ENCODE peak calls at places on chromosomes 1 and 21, in eight cellular contexts. One of them, this sample, is unnamed.

GRCh38 chr1:21156019-21156418 is 20.7 kb downstream of the EIF4G3 start:
- DNase-seq in HepG2: no peak
- DNase-seq in MCF 10A: no peak
- DNase-seq in psoas muscle: no peak
- DNase-seq in WTC11: no peak
- DNase-seq in GM13977: no peak
- DNase-seq in nephron progenitor cell: no peak
- DNase-seq in neural crest cell: no peak
- DNase-seq in this sample: no peak

GRCh38 chr1:168945870-168946269 is 160.6 kb upstream of the ATP1B1 start:
- DNase-seq in GM13977: no peak
- DNase-seq in nephron progenitor cell: no peak
- DNase-seq in MCF 10A: no peak
- DNase-seq in WTC11: no peak
- DNase-seq in neural crest cell: no peak
- DNase-seq in HepG2: peak; percentile 5
- DNase-seq in psoas muscle: peak; percentile 79
- DNase-seq in this sample: no peak

GRCh38 chr1:89369331-89369730 is 5.5 kb downstream of the GBP6 start:
- DNase-seq in neural crest cell: no peak
- DNase-seq in psoas muscle: no peak
- DNase-seq in GM13977: no peak
- DNase-seq in HepG2: no peak
- DNase-seq in nephron progenitor cell: no peak
- DNase-seq in MCF 10A: no peak
- DNase-seq in WTC11: no peak
- DNase-seq in this sample: no peak

GRCh38 chr1:55937840-55938375 is 641.5 kb downstream of the PLPP3 start:
- DNase-seq in GM13977: no peak
- DNase-seq in WTC11: no peak
- DNase-seq in HepG2: no peak
- DNase-seq in nephron progenitor cell: no peak
- DNase-seq in psoas muscle: no peak
- DNase-seq in neural crest cell: no peak
- DNase-seq in MCF 10A: no peak
- DNase-seq in this sample: no peak

GRCh38 chr1:172322219-172323061 is 98.0 kb upstream of the C1orf105 start:
- DNase-seq in HepG2: no peak
- DNase-seq in nephron progenitor cell: peak; percentile 23
- DNase-seq in WTC11: no peak
- DNase-seq in MCF 10A: peak; percentile 89
- DNase-seq in neural crest cell: no peak
- DNase-seq in psoas muscle: peak; percentile 51
- DNase-seq in GM13977: no peak
- DNase-seq in this sample: no peak

GRCh38 chr1:36384542-36385409 is 948 bp downstream of the STK40 start:
- DNase-seq in WTC11: peak; percentile 72
- DNase-seq in MCF 10A: peak; percentile 59
- DNase-seq in HepG2: peak; percentile 89
- DNase-seq in nephron progenitor cell: peak; percentile 61
- DNase-seq in neural crest cell: no peak
- DNase-seq in psoas muscle: peak; percentile 83
- DNase-seq in GM13977: no peak
- DNase-seq in this sample: peak; percentile 29

GRCh38 chr1:197692965-197693364 is 82.3 kb downstream of the DENND1B start:
- DNase-seq in MCF 10A: peak; percentile 46
- DNase-seq in neural crest cell: no peak
- DNase-seq in psoas muscle: no peak
- DNase-seq in HepG2: peak; percentile 15
- DNase-seq in WTC11: no peak
- DNase-seq in GM13977: no peak
- DNase-seq in nephron progenitor cell: no peak
- DNase-seq in this sample: peak; percentile 15

GRCh38 chr1:16173447-16174260 is 17.8 kb upstream of the EPHA2 start:
- DNase-seq in nephron progenitor cell: no peak
- DNase-seq in GM13977: no peak
- DNase-seq in WTC11: no peak
- DNase-seq in MCF 10A: peak; percentile 89
- DNase-seq in HepG2: no peak
- DNase-seq in psoas muscle: no peak
- DNase-seq in neural crest cell: no peak
- DNase-seq in this sample: no peak

GRCh38 chr1:229221106-229222019 is 49.5 kb upstream of the RAB4A start:
- DNase-seq in GM13977: no peak
- DNase-seq in HepG2: peak; percentile 98
- DNase-seq in psoas muscle: no peak
- DNase-seq in WTC11: no peak
- DNase-seq in neural crest cell: no peak
- DNase-seq in nephron progenitor cell: no peak
- DNase-seq in MCF 10A: peak; percentile 99
- DNase-seq in this sample: no peak

GRCh38 chr1:161725888-161726630 is 4.7 kb downstream of the FCRLB start:
- DNase-seq in neural crest cell: peak; percentile 50
- DNase-seq in MCF 10A: peak; percentile 67
- DNase-seq in WTC11: peak; percentile 42
- DNase-seq in HepG2: peak; percentile 23
- DNase-seq in GM13977: peak; percentile 38
- DNase-seq in nephron progenitor cell: peak; percentile 52
- DNase-seq in psoas muscle: peak; percentile 65
- DNase-seq in this sample: peak; percentile 36

GRCh38 chr1:164560504-164560903 is 1.5 kb downstream of the PBX1 start:
- DNase-seq in HepG2: no peak
- DNase-seq in neural crest cell: no peak
- DNase-seq in nephron progenitor cell: no peak
- DNase-seq in WTC11: no peak
- DNase-seq in GM13977: no peak
- DNase-seq in psoas muscle: no peak
- DNase-seq in MCF 10A: peak; percentile 44
- DNase-seq in this sample: no peak

GRCh38 chr1:155085504-155086181 is 7.0 kb downstream of the EFNA3 start:
- DNase-seq in WTC11: peak; percentile 56
- DNase-seq in neural crest cell: no peak
- DNase-seq in HepG2: no peak
- DNase-seq in MCF 10A: peak; percentile 88
- DNase-seq in GM13977: no peak
- DNase-seq in nephron progenitor cell: peak; percentile 45
- DNase-seq in psoas muscle: peak; percentile 78
- DNase-seq in this sample: peak; percentile 58

GRCh38 chr1:11707621-11708276 is 16.2 kb downstream of the DRAXIN start:
- DNase-seq in WTC11: no peak
- DNase-seq in HepG2: peak; percentile 69
- DNase-seq in neural crest cell: no peak
- DNase-seq in psoas muscle: peak; percentile 63
- DNase-seq in MCF 10A: no peak
- DNase-seq in GM13977: no peak
- DNase-seq in nephron progenitor cell: no peak
- DNase-seq in this sample: no peak

GRCh38 chr1:216314369-216315095 is 108.7 kb downstream of the USH2A start:
- DNase-seq in psoas muscle: no peak
- DNase-seq in MCF 10A: peak; percentile 82
- DNase-seq in nephron progenitor cell: no peak
- DNase-seq in GM13977: no peak
- DNase-seq in HepG2: no peak
- DNase-seq in neural crest cell: no peak
- DNase-seq in WTC11: no peak
- DNase-seq in this sample: no peak

GRCh38 chr1:112807117-112807516 is 92.0 kb upstream of the PPM1J start:
- DNase-seq in neural crest cell: no peak
- DNase-seq in MCF 10A: no peak
- DNase-seq in GM13977: no peak
- DNase-seq in nephron progenitor cell: no peak
- DNase-seq in WTC11: peak; percentile 40
- DNase-seq in HepG2: no peak
- DNase-seq in psoas muscle: no peak
- DNase-seq in this sample: no peak
- TF ChIP-seq CTCF in neural crest cell: no peak
- TF ChIP-seq CTCF in MCF 10A: no peak
- TF ChIP-seq CTCF in GM13977: no peak
- TF ChIP-seq CTCF in nephron progenitor cell: no peak
- TF ChIP-seq CTCF in WTC11: no peak
- TF ChIP-seq CTCF in HepG2: no peak
- TF ChIP-seq CTCF in psoas muscle: no peak
- TF ChIP-seq CTCF in this sample: no peak

DNA sequence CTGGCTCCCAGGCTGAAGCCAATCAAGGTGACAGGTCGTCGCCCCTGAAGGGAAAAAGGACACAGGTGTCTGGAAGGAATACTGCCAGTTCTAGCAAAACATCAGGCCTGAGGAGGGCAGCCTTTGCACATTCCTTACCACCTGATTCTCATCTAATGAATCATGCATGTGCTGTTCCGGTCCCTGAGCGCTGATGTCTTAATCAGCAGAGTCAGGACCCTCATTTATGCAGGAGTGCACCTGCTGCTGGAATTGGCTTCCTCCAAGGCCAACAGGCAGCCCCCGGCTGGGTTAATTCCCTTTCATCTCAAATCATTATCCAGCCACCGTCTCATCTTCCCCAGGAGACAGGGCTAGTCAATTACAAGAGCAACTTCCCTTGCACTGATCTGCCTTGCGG is 62.3 kb downstream of the TMCO4 start:
- DNase-seq in GM13977: no peak
- DNase-seq in psoas muscle: no peak
- DNase-seq in WTC11: no peak
- DNase-seq in nephron progenitor cell: no peak
- DNase-seq in MCF 10A: peak; percentile 50
- DNase-seq in HepG2: no peak
- DNase-seq in neural crest cell: no peak
- DNase-seq in this sample: no peak
- TF ChIP-seq CTCF in GM13977: no peak
- TF ChIP-seq CTCF in psoas muscle: no peak
- TF ChIP-seq CTCF in WTC11: no peak
- TF ChIP-seq CTCF in nephron progenitor cell: no peak
- TF ChIP-seq CTCF in MCF 10A: no peak
- TF ChIP-seq CTCF in HepG2: peak; percentile 14
- TF ChIP-seq CTCF in neural crest cell: no peak
- TF ChIP-seq CTCF in this sample: no peak

DNA sequence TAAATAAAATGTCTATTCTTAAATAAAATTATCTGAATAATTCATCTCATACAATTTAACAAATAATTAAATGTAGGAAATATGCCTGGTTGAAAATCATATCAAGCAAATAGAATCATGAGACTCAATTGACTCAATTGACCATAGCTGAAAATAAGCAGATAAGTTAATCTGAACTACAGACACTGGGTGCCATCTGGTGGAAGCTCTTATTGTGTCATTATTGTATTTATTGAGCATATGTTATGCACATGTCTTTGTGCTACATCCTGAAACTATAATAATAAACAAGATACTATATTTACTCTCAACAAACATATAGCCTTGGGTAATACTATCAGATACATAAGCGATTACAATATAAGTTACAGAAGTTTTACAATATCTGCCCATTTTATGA is 41.0 kb downstream of the BRINP3 start:
- DNase-seq in MCF 10A: peak; percentile 72
- DNase-seq in GM13977: peak; percentile 10
- DNase-seq in psoas muscle: no peak
- DNase-seq in WTC11: no peak
- DNase-seq in neural crest cell: no peak
- DNase-seq in nephron progenitor cell: no peak
- DNase-seq in HepG2: peak; percentile 15
- DNase-seq in this sample: peak; percentile 2
- TF ChIP-seq CTCF in MCF 10A: peak; percentile 69
- TF ChIP-seq CTCF in GM13977: peak; percentile 43
- TF ChIP-seq CTCF in psoas muscle: no peak
- TF ChIP-seq CTCF in WTC11: no peak
- TF ChIP-seq CTCF in neural crest cell: peak; percentile 62
- TF ChIP-seq CTCF in nephron progenitor cell: peak; percentile 15
- TF ChIP-seq CTCF in HepG2: peak; percentile 36
- TF ChIP-seq CTCF in this sample: no peak

DNA sequence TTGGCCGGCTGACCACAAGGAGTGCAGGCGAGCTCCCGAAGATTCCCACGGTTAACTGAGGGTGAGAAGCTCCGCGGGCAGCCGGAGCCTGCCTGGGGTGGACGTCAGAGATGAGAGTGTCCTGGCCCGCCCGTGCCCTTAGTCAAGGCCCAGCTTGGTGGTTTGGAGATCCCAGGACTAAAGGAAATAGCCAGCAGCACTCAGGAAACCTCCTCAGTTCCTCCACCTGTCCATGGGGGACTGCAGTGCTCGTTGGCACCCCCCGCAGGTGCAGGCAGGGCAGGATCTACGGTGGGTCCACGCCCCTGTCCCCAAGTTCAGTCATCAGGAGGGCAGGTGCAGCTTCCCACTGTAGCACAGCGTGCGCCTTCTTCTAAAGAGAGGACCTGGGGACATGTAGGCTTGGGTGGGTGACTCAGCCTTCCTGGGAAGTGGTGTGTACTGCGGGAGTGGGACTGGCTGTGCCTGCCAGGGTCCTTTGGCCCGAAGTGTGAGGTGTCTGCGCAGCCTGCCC is 32.5 kb downstream of the SLX9 start:
- DNase-seq in psoas muscle: no peak
- DNase-seq in MCF 10A: no peak
- DNase-seq in nephron progenitor cell: no peak
- DNase-seq in HepG2: no peak
- DNase-seq in WTC11: peak; percentile 45
- DNase-seq in GM13977: no peak
- DNase-seq in neural crest cell: no peak
- DNase-seq in this sample: no peak
- TF ChIP-seq CTCF in psoas muscle: no peak
- TF ChIP-seq CTCF in MCF 10A: no peak
- TF ChIP-seq CTCF in nephron progenitor cell: no peak
- TF ChIP-seq CTCF in HepG2: peak; percentile 28
- TF ChIP-seq CTCF in WTC11: no peak
- TF ChIP-seq CTCF in GM13977: peak; percentile 7
- TF ChIP-seq CTCF in neural crest cell: no peak
- TF ChIP-seq CTCF in this sample: no peak

GRCh38 chr1:98884864-98885263 is 119.8 kb downstream of the PLPPR5 start:
- DNase-seq in nephron progenitor cell: no peak
- DNase-seq in MCF 10A: no peak
- DNase-seq in HepG2: no peak
- DNase-seq in psoas muscle: no peak
- DNase-seq in GM13977: no peak
- DNase-seq in WTC11: no peak
- DNase-seq in neural crest cell: no peak
- DNase-seq in this sample: no peak
- TF ChIP-seq CTCF in nephron progenitor cell: no peak
- TF ChIP-seq CTCF in MCF 10A: no peak
- TF ChIP-seq CTCF in HepG2: no peak
- TF ChIP-seq CTCF in psoas muscle: no peak
- TF ChIP-seq CTCF in GM13977: no peak
- TF ChIP-seq CTCF in WTC11: no peak
- TF ChIP-seq CTCF in neural crest cell: no peak
- TF ChIP-seq CTCF in this sample: no peak

DNA sequence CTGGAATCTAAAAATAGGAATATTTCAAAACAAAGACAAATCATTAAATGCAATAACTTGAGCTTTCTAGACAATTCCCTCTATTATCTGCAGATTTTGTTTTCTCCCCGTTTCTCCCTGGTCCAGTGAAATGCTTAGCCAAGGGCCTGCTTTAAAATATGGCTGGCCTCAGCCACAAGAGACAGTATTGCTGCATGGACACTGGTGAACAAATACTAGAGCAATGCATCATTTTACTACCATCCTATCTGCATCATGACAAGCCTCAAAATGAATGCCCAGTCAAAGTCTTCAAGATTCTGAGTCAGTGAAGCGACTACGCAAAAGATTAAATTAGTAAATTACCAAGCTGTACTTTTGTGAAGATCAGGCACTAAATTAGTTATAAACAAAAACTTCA is 80.5 kb downstream of the ENAH start:
- DNase-seq in GM13977: no peak
- DNase-seq in psoas muscle: no peak
- DNase-seq in neural crest cell: no peak
- DNase-seq in nephron progenitor cell: no peak
- DNase-seq in WTC11: no peak
- DNase-seq in MCF 10A: peak; percentile 33
- DNase-seq in HepG2: no peak
- DNase-seq in this sample: no peak
- TF ChIP-seq CTCF in GM13977: no peak
- TF ChIP-seq CTCF in psoas muscle: peak; percentile 20
- TF ChIP-seq CTCF in neural crest cell: no peak
- TF ChIP-seq CTCF in nephron progenitor cell: no peak
- TF ChIP-seq CTCF in WTC11: no peak
- TF ChIP-seq CTCF in MCF 10A: no peak
- TF ChIP-seq CTCF in HepG2: no peak
- TF ChIP-seq CTCF in this sample: no peak